ENCODE peak calls at places on chromosomes 7 and 10, in five cellular contexts. S is activated T-cell treated with anti-CD3 and anti-CD28 coated beads, Interleukin-2, amount 50 U/mL, for 4 hours; J is BE2C; H is Peyer's patch; F is nephron progenitor cell. Q is an unnamed sample.

GRCh38 chr10:72069751-72070501 is 18.4 kb downstream of the SPOCK2 start:
- DNase-seq in J (no peak), S (no peak), H (no peak), F (peak), Q (no peak)

GRCh38 chr7:138918756-138919155 is 62.4 kb downstream of the KIAA1549 start:
- DNase-seq in J (no peak), F (no peak), S (no peak), H (no peak), Q (no peak)

GRCh38 chr10:132169031-132169765 is 17.6 kb upstream of the DPYSL4 start:
- DNase-seq in F (no peak), J (no peak), S (no peak), H (no peak), Q (peak)

GRCh38 chr10:100101526-100102076 is 19.9 kb upstream of the CPN1 start:
- DNase-seq in J (no peak), F (no peak), H (no peak), S (no peak), Q (no peak)

GRCh38 chr7:133431134-133431711 is 178.3 kb downstream of the EXOC4 start:
- DNase-seq in H (no peak), S (no peak), J (no peak), F (no peak), Q (no peak)

GRCh38 chr7:26815452-26815851 is 48.9 kb downstream of the SKAP2 start:
- DNase-seq in J (no peak), S (no peak), F (no peak), H (no peak), Q (no peak)

GRCh38 chr10:26622891-26623290 is 74.6 kb upstream of the PDSS1 start:
- DNase-seq in H (no peak), S (no peak), J (no peak), F (no peak), Q (no peak)

GRCh38 chr7:54015251-54015650 is 526.9 kb upstream of the VSTM2A start:
- DNase-seq in S (no peak), F (no peak), H (no peak), J (no peak), Q (no peak)

GRCh38 chr7:92699560-92699959 is 109.4 kb upstream of the FAM133B start:
- DNase-seq in F (no peak), H (no peak), J (no peak), S (no peak), Q (no peak)

GRCh38 chr7:98073047-98073446 is 33.6 kb upstream of the LMTK2 start:
- DNase-seq in F (no peak), S (no peak), J (no peak), H (no peak), Q (no peak)

GRCh38 chr10:97887399-97887798 is 37.8 kb downstream of the GOLGA7B start:
- DNase-seq in H (no peak), S (no peak), F (no peak), J (peak), Q (no peak)

GRCh38 chr7:1693991-1694524 is 24.0 kb downstream of the ELFN1 start:
- DNase-seq in J (peak), F (peak), S (no peak), H (no peak), Q (peak)

GRCh38 chr7:22853674-22854157 is 31.1 kb upstream of the TOMM7 start:
- DNase-seq in J (no peak), H (peak), S (peak), F (no peak), Q (no peak)

GRCh38 chr7:51543801-51544553 is 227.4 kb upstream of the COBL start:
- DNase-seq in H (no peak), J (no peak), F (no peak), S (no peak), Q (no peak)

GRCh38 chr10:32413513-32413912 is 32.4 kb upstream of the CCDC7 start:
- DNase-seq in S (peak), H (no peak), J (no peak), F (no peak), Q (no peak)

GRCh38 chr10:30553018-30553624 is 76.4 kb downstream of the LYZL2 start:
- DNase-seq in J (no peak), H (no peak), F (peak), S (no peak), Q (peak)

GRCh38 chr7:40948239-40948638 is 754.7 kb downstream of the INHBA start:
- DNase-seq in J (no peak), F (no peak), S (no peak), H (no peak), Q (no peak)

GRCh38 chr7:18532813-18533212 is 37.3 kb downstream of the HDAC9 start:
- DNase-seq in J (no peak), S (no peak), F (no peak), H (no peak), Q (no peak)

GRCh38 chr7:3194501-3195141 is 106.4 kb upstream of the SDK1 start:
- DNase-seq in J (no peak), F (no peak), S (no peak), H (no peak), Q (no peak)

Q was measured in glutamatergic neuron.